ENCODE peak calls at places on chromosome 5, in six cellular contexts. P is IMR-90, N is body of pancreas, A is right lobe of liver, U is A549, G is stomach. D is an unnamed sample.

GRCh38 chr5:58094031-58094430 is 365.9 kb downstream of the PLK2 start:
- DNase-seq in P (peak; percentile 34), G (no peak), U (peak; percentile 89), N (no peak), A (no peak), D (no peak)

GRCh38 chr5:135458921-135459331 is 6.8 kb upstream of the TIFAB start:
- DNase-seq in N (no peak), U (peak; percentile 36), P (peak; percentile 35), G (peak; percentile 93), A (no peak), D (peak; percentile 40)

GRCh38 chr5:57626703-57627102 is 144.1 kb upstream of the ACTBL2 start:
- DNase-seq in N (no peak), P (no peak), A (no peak), U (no peak), G (no peak), D (no peak)

GRCh38 chr5:1874348-1874747 is 8.4 kb downstream of the IRX4 start:
- DNase-seq in N (no peak), G (no peak), P (no peak), A (no peak), U (no peak), D (no peak)

GRCh38 chr5:143613329-143613728 is 198.6 kb upstream of the HMHB1 start:
- DNase-seq in N (no peak), U (no peak), A (no peak), G (no peak), P (no peak), D (no peak)

GRCh38 chr5:146334074-146334533 is 4.5 kb upstream of the POU4F3 start:
- DNase-seq in P (no peak), U (no peak), A (no peak), N (no peak), G (no peak), D (no peak)

GRCh38 chr5:103425686-103426454 is 136.7 kb downstream of the NUDT12 start:
- DNase-seq in G (no peak), A (no peak), U (no peak), N (no peak), P (peak; percentile 69), D (no peak)

GRCh38 chr5:83093692-83094091 is 16.3 kb downstream of the XRCC4 start:
- DNase-seq in N (no peak), P (no peak), U (no peak), A (no peak), G (no peak), D (no peak)

GRCh38 chr5:77360381-77360780 is 131.7 kb downstream of the WDR41 start:
- DNase-seq in U (no peak), A (no peak), N (no peak), P (peak; percentile 10), G (no peak), D (no peak)

GRCh38 chr5:178131446-178131996 is 707 bp downstream of the RMND5B start:
- DNase-seq in G (no peak), A (no peak), U (no peak), P (no peak), N (no peak), D (no peak)

GRCh38 chr5:139470821-139471300 is at the start of gene SMIM33:
- DNase-seq in A (no peak), P (no peak), N (no peak), U (no peak), G (peak; percentile 36), D (no peak)

GRCh38 chr5:54804521-54804920 is 180.9 kb downstream of the ESM1 start:
- DNase-seq in U (no peak), A (no peak), P (no peak), G (no peak), N (no peak), D (no peak)

GRCh38 chr5:79149432-79149831 is 37.8 kb downstream of the BHMT start:
- DNase-seq in P (peak; percentile 39), A (no peak), G (no peak), N (no peak), U (no peak), D (no peak)

GRCh38 chr5:7872517-7873149 is 3.7 kb downstream of the MTRR start:
- DNase-seq in P (peak; percentile 45), U (no peak), A (no peak), N (no peak), G (no peak), D (no peak)

GRCh38 chr5:127988149-127988755 is 95.3 kb upstream of the SLC12A2 start:
- DNase-seq in U (peak; percentile 88), N (peak; percentile 9), G (no peak), P (peak; percentile 96), A (no peak), D (peak; percentile 15)

GRCh38 chr5:6439588-6440550 is 8.8 kb upstream of the UBE2QL1 start:
- DNase-seq in G (no peak), U (no peak), P (no peak), N (no peak), A (no peak), D (no peak)

GRCh38 chr5:137638841-137639240 is 97.0 kb downstream of the KLHL3 start:
- DNase-seq in P (no peak), G (no peak), N (no peak), U (no peak), A (no peak), D (no peak)

GRCh38 chr5:107424461-107424860 is 246.3 kb downstream of the EFNA5 start:
- DNase-seq in P (no peak), G (no peak), A (no peak), U (no peak), N (no peak), D (no peak)

GRCh38 chr5:88515881-88516819 is 247.5 kb upstream of the TMEM161B start:
- DNase-seq in P (peak; percentile 50), N (no peak), A (no peak), G (no peak), U (no peak), D (no peak)

GRCh38 chr5:14501353-14502162 is 80.0 kb upstream of the OTULINL start:
- DNase-seq in G (no peak), A (no peak), P (no peak), U (no peak), N (peak; percentile 40), D (no peak)

DNA sequence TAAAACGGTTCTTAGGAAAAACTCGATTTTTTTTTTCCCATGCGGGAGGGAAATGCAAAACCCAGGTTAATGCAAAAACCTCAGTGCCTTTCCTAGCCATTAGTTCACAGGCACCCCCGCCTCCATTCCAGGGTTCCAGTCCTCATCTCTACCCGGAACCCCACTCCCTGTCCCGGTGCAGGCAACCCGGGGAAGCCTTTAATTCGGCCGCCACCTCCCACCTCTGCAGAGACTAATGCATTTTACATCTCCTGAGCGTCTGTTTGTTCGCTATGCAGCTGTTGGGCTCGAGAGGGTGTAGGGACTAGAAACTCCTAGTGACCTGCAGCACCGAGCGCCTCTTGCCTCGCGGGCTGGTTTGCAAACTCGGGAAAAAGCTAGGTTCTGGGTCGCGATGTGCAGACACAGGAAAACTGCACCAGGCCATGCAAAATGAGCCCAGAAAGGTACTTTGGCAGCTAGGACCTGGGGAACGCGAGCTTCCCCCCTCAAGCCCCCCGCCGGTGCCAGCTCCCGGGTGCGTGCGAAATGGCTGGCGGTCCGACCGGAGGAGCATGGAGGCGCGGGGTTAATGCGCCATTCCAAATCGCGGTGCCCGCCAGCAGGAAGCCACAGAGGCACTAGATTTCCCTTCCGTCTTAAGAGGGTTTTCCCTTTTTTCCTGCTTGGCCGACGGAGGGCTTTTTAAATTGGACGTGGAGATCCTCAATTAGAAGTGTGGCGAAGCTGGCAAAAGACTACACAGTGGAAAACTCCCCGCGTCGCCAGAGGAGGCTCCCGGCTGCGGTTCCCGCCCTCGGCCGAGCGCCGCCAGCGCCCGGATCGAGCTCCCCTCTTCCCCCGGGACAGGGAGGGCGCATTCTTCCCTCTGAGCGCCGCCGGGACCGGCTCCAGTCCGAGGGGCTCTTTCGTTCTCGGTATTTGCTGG is 3.4 kb downstream of the GDNF start:
- DNase-seq in A (no peak), G (no peak), N (no peak), U (no peak), P (peak; percentile 29), D (no peak)
- TF ChIP-seq POLR2A in A (no peak), G (no peak), N (no peak), U (no peak), P (no peak), D (no peak)

GRCh38 chr5:149488645-149489306 is 62.5 kb downstream of the CSNK1A1 start:
- DNase-seq in G (no peak), A (no peak), U (peak; percentile 64), P (no peak), N (no peak), D (no peak)
- TF ChIP-seq POLR2A in G (no peak), A (no peak), U (no peak), P (no peak), N (no peak), D (no peak)

GRCh38 chr5:69509212-69509611 is 16.6 kb downstream of the OCLN start:
- DNase-seq in N (no peak), A (no peak), G (no peak), P (no peak), U (no peak), D (no peak)
- TF ChIP-seq POLR2A in N (no peak), A (no peak), G (no peak), P (no peak), U (no peak), D (no peak)

GRCh38 chr5:40798012-40798855 is at the start of gene PRKAA1:
- DNase-seq in P (peak; percentile 83), G (peak; percentile 90), U (peak; percentile 87), A (peak; percentile 92), N (peak; percentile 87), D (peak; percentile 90)
- TF ChIP-seq POLR2A in P (peak; percentile 74), G (no peak), U (peak; percentile 81), A (peak; percentile 64), N (peak; percentile 77), D (peak; percentile 77)